ENCODE peak calls at places on chromosomes 16 and 17, in eight cellular contexts. Q, M, R, B, Y, I, V and X are unnamed samples.

GRCh38 chr16:77442078-77442477 is 7.2 kb upstream of the ADAMTS18 start:
- DNase-seq in B (no peak), I (no peak), R (no peak), M (no peak), V (no peak), Q (no peak), Y (no peak), X (no peak)

GRCh38 chr17:9115446-9116265 is 94.3 kb downstream of the NTN1 start:
- DNase-seq in Q (peak; percentile 18), M (peak; percentile 8), R (no peak), B (peak; percentile 12), Y (peak; percentile 66), I (no peak), V (peak; percentile 23), X (no peak)

GRCh38 chr16:27436065-27436464 is 34.1 kb downstream of the IL21R start:
- DNase-seq in Y (no peak), I (no peak), R (peak; percentile 30), Q (no peak), B (no peak), V (no peak), M (no peak), X (peak; percentile 82)

GRCh38 chr17:8481089-8481488 is 45.4 kb downstream of the NDEL1 start:
- DNase-seq in R (no peak), I (no peak), Y (no peak), M (no peak), V (no peak), B (no peak), Q (no peak), X (no peak)

GRCh38 chr16:22355487-22355908 is 18.9 kb downstream of the CDR2 start:
- DNase-seq in V (no peak), B (no peak), I (no peak), R (no peak), Y (no peak), M (no peak), Q (no peak), X (no peak)

GRCh38 chr17:19726615-19727376 is 10.4 kb upstream of the SLC47A2 start:
- DNase-seq in Y (no peak), M (no peak), Q (no peak), V (no peak), R (no peak), I (no peak), B (no peak), X (no peak)

GRCh38 chr16:14111713-14112538 is 40.8 kb downstream of the MRTFB start:
- DNase-seq in Y (peak; percentile 59), Q (no peak), M (no peak), I (no peak), B (peak; percentile 84), V (no peak), R (no peak), X (no peak)

GRCh38 chr16:66127459-66128362 is 238.8 kb upstream of the CDH5 start:
- DNase-seq in R (no peak), M (no peak), I (no peak), Y (no peak), B (peak; percentile 18), V (no peak), Q (peak; percentile 21), X (no peak)

GRCh38 chr17:57085448-57086068 is 512 bp downstream of the AKAP1 start:
- DNase-seq in I (peak; percentile 73), V (peak; percentile 36), M (peak; percentile 57), R (peak; percentile 59), B (peak; percentile 72), Q (peak; percentile 66), Y (peak; percentile 65), X (no peak)